ENCODE peak calls at places on chromosomes 16 and 17, in eight cellular contexts. L is cardiac fibroblast, Y is NCI-H510A, Q is C1 segment of cervical spinal cord, P is HCEC 1CT, W is iPS-NIHi11, Z is AG04450, H is left ventricle myocardium superior. N is an unnamed sample.

GRCh38 chr17:15091825-15092224 is 173.3 kb downstream of the PMP22 start:
- DNase-seq in L (no peak), Y (no peak), Q (no peak), P (no peak), W (peak), Z (no peak), H (no peak), N (no peak)

GRCh38 chr17:76523084-76524037 is 14.1 kb downstream of the CYGB start:
- DNase-seq in L (peak), Y (no peak), Q (no peak), P (peak), W (peak), Z (no peak), H (peak), N (peak)

GRCh38 chr16:21036471-21036870 is 114.2 kb downstream of the DNAH3 start:
- DNase-seq in L (no peak), Y (no peak), Q (no peak), P (no peak), W (no peak), Z (no peak), H (no peak), N (no peak)

GRCh38 chr16:57614546-57615343 is 13.7 kb upstream of the ADGRG1 start:
- DNase-seq in L (no peak), Y (no peak), Q (no peak), P (no peak), W (no peak), Z (no peak), H (no peak), N (no peak)

GRCh38 chr17:1673041-1673790 is 11.5 kb downstream of the PRPF8 start:
- DNase-seq in L (no peak), Y (no peak), Q (no peak), P (no peak), W (no peak), Z (no peak), H (no peak), N (no peak)

GRCh38 chr17:55063857-55064485 is 95.4 kb downstream of the STXBP4 start:
- DNase-seq in L (no peak), Y (no peak), Q (no peak), P (no peak), W (no peak), Z (no peak), H (no peak), N (no peak)

GRCh38 chr16:27436065-27436464 is 34.1 kb downstream of the IL21R start:
- DNase-seq in L (no peak), Y (no peak), Q (no peak), P (no peak), W (no peak), Z (no peak), H (no peak), N (no peak)

GRCh38 chr17:80887639-80888175 is 103.9 kb upstream of the CHMP6 start:
- DNase-seq in L (no peak), Y (no peak), Q (no peak), P (no peak), W (peak), Z (no peak), H (peak), N (no peak)

GRCh38 chr17:73359987-73360410 is 48.2 kb upstream of the CDC42EP4 start:
- DNase-seq in L (no peak), Y (peak), Q (no peak), P (no peak), W (peak), Z (no peak), H (peak), N (no peak)

GRCh38 chr17:12665263-12666210 is at the start of gene MYOCD:
- DNase-seq in L (peak), Y (no peak), Q (no peak), P (peak), W (peak), Z (peak), H (peak), N (peak)

GRCh38 chr17:43482103-43483012 is 1.4 kb upstream of the DHX8 start:
- DNase-seq in L (no peak), Y (no peak), Q (no peak), P (no peak), W (no peak), Z (no peak), H (no peak), N (no peak)

GRCh38 chr17:17750881-17751280 is 69.6 kb downstream of the RAI1 start:
- DNase-seq in L (no peak), Y (peak), Q (no peak), P (no peak), W (no peak), Z (no peak), H (no peak), N (peak)

GRCh38 chr17:15882058-15882720 is 62.7 kb upstream of the ADORA2B start:
- DNase-seq in L (no peak), Y (no peak), Q (no peak), P (no peak), W (peak), Z (no peak), H (no peak), N (no peak)

GRCh38 chr17:67128700-67129099 is 84.3 kb downstream of the CACNG1 start:
- DNase-seq in L (no peak), Y (no peak), Q (no peak), P (no peak), W (no peak), Z (no peak), H (no peak), N (no peak)

GRCh38 chr17:16488572-16488997 is 3.4 kb downstream of the LRRC75A start:
- DNase-seq in L (no peak), Y (no peak), Q (no peak), P (no peak), W (no peak), Z (no peak), H (no peak), N (no peak)